ENCODE peak calls at places on chromosome 15, in four cellular contexts. One of them, this sample, is unnamed.

GRCh38 chr15:77529394-77530159 is 103.1 kb downstream of the LINGO1 start:
- DNase-seq in NB4: no peak
- DNase-seq in GM12891: no peak
- DNase-seq in lower leg skin: no peak
- DNase-seq in this sample: no peak

GRCh38 chr15:92580933-92581445 is 74.6 kb downstream of the FAM174B start:
- DNase-seq in NB4: no peak
- DNase-seq in GM12891: no peak
- DNase-seq in lower leg skin: no peak
- DNase-seq in this sample: no peak

GRCh38 chr15:97904196-97904572 is 56.3 kb upstream of the ARRDC4 start:
- DNase-seq in NB4: peak
- DNase-seq in GM12891: peak
- DNase-seq in lower leg skin: peak
- DNase-seq in this sample: peak

GRCh38 chr15:45333550-45333949 is 44.8 kb downstream of the GATM start:
- DNase-seq in NB4: no peak
- DNase-seq in GM12891: no peak
- DNase-seq in lower leg skin: peak
- DNase-seq in this sample: no peak

GRCh38 chr15:89217686-89218376 is 3.5 kb downstream of the RLBP1 start:
- DNase-seq in NB4: no peak
- DNase-seq in GM12891: no peak
- DNase-seq in lower leg skin: no peak
- DNase-seq in this sample: no peak

GRCh38 chr15:52682776-52683175 is 3.6 kb upstream of the ATOSA start:
- DNase-seq in NB4: peak
- DNase-seq in GM12891: no peak
- DNase-seq in lower leg skin: no peak
- DNase-seq in this sample: no peak

GRCh38 chr15:68271854-68272471 is 5.6 kb upstream of the FEM1B start:
- DNase-seq in NB4: no peak
- DNase-seq in GM12891: no peak
- DNase-seq in lower leg skin: peak
- DNase-seq in this sample: peak

GRCh38 chr15:83475551-83475950 is 28.4 kb downstream of the SH3GL3 start:
- DNase-seq in NB4: no peak
- DNase-seq in GM12891: no peak
- DNase-seq in lower leg skin: no peak
- DNase-seq in this sample: no peak

GRCh38 chr15:57534279-57534678 is 57.4 kb upstream of the MYZAP start:
- DNase-seq in NB4: no peak
- DNase-seq in GM12891: no peak
- DNase-seq in lower leg skin: no peak
- DNase-seq in this sample: no peak

GRCh38 chr15:48499978-48500377 is 145.5 kb downstream of the FBN1 start:
- DNase-seq in NB4: no peak
- DNase-seq in GM12891: no peak
- DNase-seq in lower leg skin: no peak
- DNase-seq in this sample: no peak

GRCh38 chr15:57686657-57687056 is 19.9 kb upstream of the POLR2M start:
- DNase-seq in NB4: no peak
- DNase-seq in GM12891: no peak
- DNase-seq in lower leg skin: no peak
- DNase-seq in this sample: no peak

GRCh38 chr15:66931768-66932633 is 133.4 kb upstream of the SMAD3 start:
- DNase-seq in NB4: no peak
- DNase-seq in GM12891: no peak
- DNase-seq in lower leg skin: no peak
- DNase-seq in this sample: peak

GRCh38 chr15:66193066-66193465 is 60.5 kb downstream of the MEGF11 start:
- DNase-seq in NB4: no peak
- DNase-seq in GM12891: no peak
- DNase-seq in lower leg skin: no peak
- DNase-seq in this sample: no peak

GRCh38 chr15:33045066-33045810 is 149.3 kb downstream of the FMN1 start:
- DNase-seq in NB4: no peak
- DNase-seq in GM12891: no peak
- DNase-seq in lower leg skin: no peak
- DNase-seq in this sample: peak

GRCh38 chr15:40952901-40953712 is at the start of gene CHAC1:
- DNase-seq in NB4: peak
- DNase-seq in GM12891: peak
- DNase-seq in lower leg skin: peak
- DNase-seq in this sample: peak
- TF ChIP-seq POLR2A in NB4: no peak
- TF ChIP-seq POLR2A in GM12891: peak
- TF ChIP-seq POLR2A in lower leg skin: no peak
- TF ChIP-seq POLR2A in this sample: peak

GRCh38 chr15:84878504-84878903 is 6.0 kb upstream of the SLC28A1 start:
- DNase-seq in NB4: peak
- DNase-seq in GM12891: peak
- DNase-seq in lower leg skin: peak
- DNase-seq in this sample: peak
- TF ChIP-seq POLR2A in NB4: no peak
- TF ChIP-seq POLR2A in GM12891: no peak
- TF ChIP-seq POLR2A in lower leg skin: no peak
- TF ChIP-seq POLR2A in this sample: no peak

GRCh38 chr15:84981711-84982300 is at the start of gene PDE8A:
- DNase-seq in NB4: peak
- DNase-seq in GM12891: peak
- DNase-seq in lower leg skin: peak
- DNase-seq in this sample: peak

GRCh38 chr15:84982301-84982920 is 755 bp downstream of the PDE8A start:
- DNase-seq in NB4: peak
- DNase-seq in GM12891: no peak
- DNase-seq in lower leg skin: peak
- DNase-seq in this sample: peak

GRCh38 chr15:84979651-84980050 is 2.0 kb upstream of the PDE8A start:
- DNase-seq in NB4: no peak
- DNase-seq in GM12891: no peak
- DNase-seq in lower leg skin: no peak
- DNase-seq in this sample: peak

GRCh38 chr15:84981054-84981710 is 474 bp upstream of the PDE8A start:
- DNase-seq in NB4: peak
- DNase-seq in GM12891: peak
- DNase-seq in lower leg skin: peak
- DNase-seq in this sample: peak

DNA sequence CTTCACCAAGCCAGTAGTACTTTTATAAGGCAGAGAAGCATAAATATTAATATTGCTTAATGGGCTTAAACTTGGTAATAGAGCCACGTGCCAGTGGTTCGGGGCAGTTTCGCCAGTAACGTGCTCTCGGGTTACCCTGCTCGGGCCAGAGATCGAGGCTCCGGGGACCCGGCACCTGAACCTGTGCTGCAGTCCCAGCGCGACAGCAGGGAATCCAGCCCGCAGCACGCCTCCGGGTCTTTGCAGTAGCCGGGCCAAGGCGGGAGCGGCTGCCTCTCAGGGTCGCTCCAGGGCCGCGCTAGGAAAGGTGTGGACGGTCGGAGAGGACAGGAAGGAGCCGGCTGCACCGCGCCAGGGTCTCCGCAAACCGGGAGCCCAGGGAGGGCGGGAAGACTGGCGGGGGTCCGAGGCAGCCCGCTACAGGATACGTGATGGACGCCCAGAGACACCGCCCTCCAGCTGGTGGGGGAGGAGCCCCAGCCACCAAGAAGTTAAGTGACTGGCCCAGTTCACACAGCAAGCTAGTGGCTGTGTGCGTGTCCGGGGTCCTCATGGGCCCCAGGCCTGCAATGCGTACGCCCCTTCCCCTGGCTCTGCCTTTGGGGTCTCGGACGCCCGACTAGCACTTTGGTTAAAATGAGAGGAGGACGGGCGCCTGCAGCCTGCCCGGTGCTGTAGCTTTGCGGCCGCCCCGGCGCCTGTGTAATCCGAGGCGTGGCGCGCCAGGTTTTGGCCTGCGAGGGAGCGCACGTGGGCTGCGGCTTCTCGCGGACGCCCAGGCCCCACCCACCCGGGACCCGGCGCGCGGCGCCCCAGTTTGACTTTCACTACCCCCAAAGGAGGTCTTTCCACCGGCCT is 1.2 kb upstream of the PDE8A start:
- DNase-seq in NB4: peak
- DNase-seq in GM12891: peak
- DNase-seq in lower leg skin: peak
- DNase-seq in this sample: peak
- TF ChIP-seq POLR2A in NB4: peak
- TF ChIP-seq POLR2A in GM12891: peak
- TF ChIP-seq POLR2A in lower leg skin: no peak
- TF ChIP-seq POLR2A in this sample: peak

GRCh38 chr15:80480171-80480811 is 76.1 kb downstream of the ARNT2 start:
- DNase-seq in NB4: no peak
- DNase-seq in GM12891: no peak
- DNase-seq in lower leg skin: no peak
- DNase-seq in this sample: no peak
- TF ChIP-seq POLR2A in NB4: no peak
- TF ChIP-seq POLR2A in GM12891: no peak
- TF ChIP-seq POLR2A in lower leg skin: no peak
- TF ChIP-seq POLR2A in this sample: no peak

GRCh38 chr15:90840954-90841353 is 27.4 kb upstream of the FURIN start:
- DNase-seq in NB4: peak
- DNase-seq in GM12891: no peak
- DNase-seq in lower leg skin: no peak
- DNase-seq in this sample: no peak
- TF ChIP-seq POLR2A in NB4: no peak
- TF ChIP-seq POLR2A in GM12891: no peak
- TF ChIP-seq POLR2A in lower leg skin: no peak
- TF ChIP-seq POLR2A in this sample: no peak

GRCh38 chr15:60026555-60026954 is 22.4 kb downstream of the FOXB1 start:
- DNase-seq in NB4: no peak
- DNase-seq in GM12891: no peak
- DNase-seq in lower leg skin: no peak
- DNase-seq in this sample: no peak
- TF ChIP-seq POLR2A in NB4: no peak
- TF ChIP-seq POLR2A in GM12891: no peak
- TF ChIP-seq POLR2A in lower leg skin: no peak
- TF ChIP-seq POLR2A in this sample: no peak